ENCODE peak calls at places on chromosomes 12 and 14, in nine cellular contexts. O is activated T-helper 1 cell treated with Interleukin-2 at 50 U/mL for 16 hours; N is CD8-positive, alpha-beta memory T cell; Z is activated effector memory CD4-positive, alpha-beta T cell treated with Interleukin-2 at 50 U/mL for 16 hours; Y is foreskin fibroblast; A is A549; L is posterior cingulate gyrus; U is ascending aorta; I is NCI-H1436. V is an unnamed sample.

GRCh38 chr12:12788675-12789368 is 3.4 kb downstream of the APOLD1 start:
- DNase-seq in O (peak), U (no peak), A (peak), Z (peak), N (peak), I (peak), Y (peak), L (no peak), V (no peak)

GRCh38 chr12:4289334-4289878 is 15.8 kb downstream of the CCND2 start:
- DNase-seq in N (no peak), I (no peak), Y (no peak), L (no peak), A (no peak), O (no peak), U (no peak), Z (no peak), V (peak)

GRCh38 chr12:130078852-130079251 is 83.4 kb upstream of the FZD10 start:
- DNase-seq in Z (no peak), O (no peak), N (no peak), U (no peak), A (no peak), Y (no peak), I (no peak), L (no peak), V (no peak)

GRCh38 chr12:100733817-100734593 is 60.6 kb upstream of the ANO4 start:
- DNase-seq in N (no peak), I (peak), Z (no peak), U (no peak), A (peak), Y (peak), L (no peak), O (no peak), V (no peak)

GRCh38 chr14:105026789-105027563 is 6.1 kb upstream of the CDCA4 start:
- DNase-seq in O (no peak), U (no peak), Z (no peak), N (no peak), Y (peak), I (no peak), L (no peak), A (no peak), V (no peak)

GRCh38 chr12:50574621-50575348 is 70.0 kb downstream of the DIP2B start:
- DNase-seq in U (no peak), Y (peak), N (no peak), I (no peak), A (no peak), O (no peak), Z (no peak), L (no peak), V (no peak)

GRCh38 chr12:118357327-118358007 is 15.2 kb downstream of the TAOK3 start:
- DNase-seq in I (no peak), Z (no peak), A (peak), Y (peak), N (peak), O (no peak), L (no peak), U (no peak), V (no peak)

GRCh38 chr14:94239416-94239815 is 53.7 kb downstream of the SERPINA10 start:
- DNase-seq in Z (no peak), L (no peak), U (no peak), I (no peak), A (no peak), O (no peak), Y (no peak), N (no peak), V (no peak)

GRCh38 chr14:40981247-40981646 is 625.4 kb upstream of the LRFN5 start:
- DNase-seq in Y (no peak), O (no peak), A (no peak), Z (no peak), I (no peak), U (no peak), N (no peak), L (no peak), V (no peak)

GRCh38 chr14:104445832-104446381 is 133.7 kb upstream of the C14orf180 start:
- DNase-seq in I (no peak), N (no peak), U (no peak), L (no peak), O (no peak), Y (no peak), Z (no peak), A (no peak), V (no peak)

GRCh38 chr14:60106341-60106740 is 14.6 kb downstream of the PCNX4 start:
- DNase-seq in U (peak), I (no peak), O (no peak), Z (no peak), L (no peak), A (no peak), Y (peak), N (no peak), V (no peak)

GRCh38 chr12:107560194-107560905 is 125.2 kb upstream of the PWP1 start:
- DNase-seq in O (no peak), L (no peak), I (no peak), Y (no peak), N (no peak), U (no peak), A (no peak), Z (no peak), V (no peak)

GRCh38 chr14:21264025-21264801 is 5.0 kb downstream of the HNRNPC start:
- DNase-seq in Z (no peak), O (no peak), L (no peak), A (no peak), I (no peak), U (no peak), Y (peak), N (peak), V (no peak)

GRCh38 chr14:103072595-103073366 is 11.2 kb upstream of the LBHD2 start:
- DNase-seq in Z (no peak), O (no peak), Y (peak), L (no peak), U (no peak), A (peak), N (no peak), I (no peak), V (peak)

GRCh38 chr12:50537538-50537919 is 32.7 kb downstream of the DIP2B start:
- DNase-seq in N (no peak), A (peak), O (no peak), L (no peak), I (no peak), U (no peak), Y (peak), Z (no peak), V (no peak)

GRCh38 chr14:50542941-50543418 is 10.6 kb upstream of the MAP4K5 start:
- DNase-seq in Y (peak), A (peak), Z (no peak), L (no peak), U (no peak), N (peak), O (no peak), I (peak), V (no peak)

GRCh38 chr14:73457050-73457934 is 1.1 kb downstream of the NUMB start:
- DNase-seq in Z (peak), A (no peak), L (no peak), Y (peak), O (no peak), N (no peak), U (no peak), I (no peak), V (peak)

GRCh38 chr14:47675489-47676300 is at the start of gene MDGA2:
- DNase-seq in A (peak), L (peak), N (no peak), Y (no peak), O (no peak), U (no peak), Z (no peak), I (no peak), V (peak)

GRCh38 chr14:61700104-61700886 is 5.0 kb downstream of the HIF1A start:
- DNase-seq in I (no peak), Z (no peak), U (no peak), L (no peak), O (no peak), N (no peak), A (no peak), Y (no peak), V (no peak)

GRCh38 chr14:84340938-84341337 is 1189.0 kb upstream of the FLRT2 start:
- DNase-seq in I (no peak), L (no peak), O (no peak), N (no peak), Y (peak), U (no peak), Z (no peak), A (no peak), V (no peak)

GRCh38 chr14:103329421-103330347 is 4.4 kb upstream of the EIF5 start:
- DNase-seq in Y (peak), A (peak), Z (no peak), U (no peak), O (no peak), N (no peak), I (no peak), L (no peak), V (no peak)

GRCh38 chr12:29317556-29318363 is 63.2 kb downstream of the ERGIC2 start:
- DNase-seq in I (peak), U (no peak), Y (peak), Z (peak), L (no peak), N (peak), O (no peak), A (peak), V (no peak)

GRCh38 chr12:54159140-54159539 is 29.6 kb downstream of the SMUG1 start:
- DNase-seq in L (no peak), I (peak), O (no peak), A (no peak), Y (no peak), Z (no peak), N (no peak), U (no peak), V (no peak)

GRCh38 chr14:99741227-99741976 is 51.8 kb upstream of the EML1 start:
- DNase-seq in L (no peak), I (no peak), A (no peak), N (no peak), Y (no peak), U (no peak), O (no peak), Z (no peak), V (no peak)

GRCh38 chr12:132063491-132063890 is 80.6 kb downstream of the DDX51 start:
- DNase-seq in Z (no peak), I (no peak), N (no peak), L (no peak), U (no peak), O (no peak), Y (no peak), A (no peak), V (no peak)

GRCh38 chr14:71021347-71022014 is 114.2 kb downstream of the PCNX1 start:
- DNase-seq in I (no peak), O (no peak), U (no peak), L (no peak), A (no peak), Z (no peak), Y (peak), N (no peak), V (no peak)

GRCh38 chr12:11927311-11927935 is 143.3 kb upstream of the BCL2L14 start:
- DNase-seq in I (no peak), Y (no peak), O (no peak), Z (no peak), A (no peak), L (no peak), N (no peak), U (no peak), V (no peak)

GRCh38 chr12:70044170-70044569 is 199.1 kb upstream of the CNOT2 start:
- DNase-seq in I (no peak), L (no peak), A (no peak), Y (peak), O (no peak), N (no peak), Z (no peak), U (no peak), V (no peak)

GRCh38 chr14:20818861-20819260 is 16.2 kb upstream of the RNASE1 start:
- DNase-seq in Z (no peak), A (no peak), O (no peak), I (no peak), N (no peak), L (no peak), U (no peak), Y (no peak), V (no peak)

GRCh38 chr14:23125006-23125405 is 6.0 kb upstream of the CEBPE start:
- DNase-seq in N (no peak), A (no peak), Y (no peak), Z (no peak), O (no peak), L (no peak), I (no peak), U (no peak), V (no peak)

GRCh38 chr12:86349196-86349595 is 93.0 kb upstream of the MGAT4C start:
- DNase-seq in I (no peak), N (no peak), Z (no peak), U (no peak), A (no peak), L (no peak), O (no peak), Y (no peak), V (no peak)

GRCh38 chr12:15629761-15630160 is 159.4 kb downstream of the EPS8 start:
- DNase-seq in A (no peak), I (no peak), N (no peak), Y (peak), Z (no peak), O (no peak), L (no peak), U (no peak), V (no peak)

GRCh38 chr14:70708717-70709570 is 67.2 kb downstream of the TTC9 start:
- DNase-seq in U (no peak), Y (no peak), Z (no peak), N (no peak), L (no peak), I (peak), A (no peak), O (no peak), V (no peak)

V was measured in Right ventricle myocardium inferior.